ENCODE peak calls at places on chromosome 20, in nine cellular contexts. C, R, P, V, S, Y, A, U and E are unnamed samples.

GRCh38 chr20:259991-260390 is 2.5 kb downstream of the DEFB132 start:
- DNase-seq in U (no peak), R (no peak), S (peak; percentile 69), C (no peak), V (no peak), Y (no peak), P (no peak), A (no peak), E (no peak)

GRCh38 chr20:59081036-59081435 is 38.5 kb upstream of the PRELID3B start:
- DNase-seq in A (no peak), C (no peak), R (no peak), P (no peak), U (no peak), S (no peak), V (no peak), Y (no peak), E (no peak)

GRCh38 chr20:13008761-13009681 is at the start of gene SPTLC3:
- DNase-seq in V (peak; percentile 57), S (peak; percentile 28), P (peak; percentile 55), C (peak; percentile 33), A (peak; percentile 26), R (peak; percentile 40), Y (no peak), U (peak; percentile 66), E (no peak)

GRCh38 chr20:34566978-34567884 is 8.7 kb downstream of the MAP1LC3A start:
- DNase-seq in A (no peak), C (no peak), U (no peak), P (peak; percentile 2), V (no peak), S (no peak), R (no peak), Y (no peak), E (no peak)

GRCh38 chr20:59748555-59749292 is 144.4 kb downstream of the PHACTR3 start:
- DNase-seq in S (no peak), A (no peak), U (peak; percentile 2), Y (no peak), R (no peak), V (peak; percentile 22), C (peak; percentile 3), P (no peak), E (no peak)

GRCh38 chr20:61933481-61933950 is 132.2 kb downstream of the TAF4 start:
- DNase-seq in P (peak; percentile 27), U (no peak), S (no peak), C (no peak), V (no peak), A (no peak), R (no peak), Y (peak; percentile 77), E (no peak)

GRCh38 chr20:58130574-58130973 is 97.9 kb downstream of the ANKRD60 start:
- DNase-seq in Y (peak; percentile 66), V (no peak), R (no peak), P (no peak), S (no peak), A (no peak), U (no peak), C (no peak), E (no peak)

GRCh38 chr20:24705486-24705885 is 236.1 kb downstream of the SYNDIG1 start:
- DNase-seq in S (no peak), C (peak; percentile 6), P (no peak), U (no peak), A (no peak), V (no peak), Y (no peak), R (no peak), E (no peak)

GRCh38 chr20:51494241-51495110 is 48.0 kb downstream of the NFATC2 start:
- DNase-seq in R (peak; percentile 57), P (no peak), A (no peak), Y (peak; percentile 80), V (no peak), U (no peak), S (no peak), C (no peak), E (no peak)

GRCh38 chr20:63691711-63692435 is 4.6 kb upstream of the TNFRSF6B start:
- DNase-seq in A (no peak), U (no peak), V (no peak), C (no peak), R (no peak), P (no peak), Y (no peak), S (no peak), E (no peak)

GRCh38 chr20:2093200-2093781 is 8.3 kb upstream of the STK35 start:
- DNase-seq in U (peak; percentile 5), P (no peak), R (peak; percentile 63), Y (no peak), A (no peak), S (no peak), C (no peak), V (peak; percentile 17), E (no peak)
- TF ChIP-seq CTCF in U (peak; percentile 44), P (peak; percentile 27), R (peak; percentile 69), Y (no peak), A (no peak), S (peak; percentile 77), C (peak; percentile 57), V (peak; percentile 66), E (no peak)

GRCh38 chr20:3786126-3786484 is 435 bp downstream of the CENPB start:
- DNase-seq in C (peak; percentile 67), U (peak; percentile 66), V (peak; percentile 70), A (peak; percentile 58), Y (peak; percentile 91), S (peak; percentile 70), R (peak; percentile 59), P (no peak), E (no peak)
- TF ChIP-seq CTCF in C (no peak), U (no peak), V (no peak), A (no peak), Y (no peak), S (no peak), R (no peak), P (no peak), E (no peak)

GRCh38 chr20:46583411-46584214 is 33.2 kb upstream of the OCSTAMP start:
- DNase-seq in S (peak; percentile 82), P (no peak), R (no peak), C (no peak), Y (peak; percentile 61), V (no peak), A (no peak), U (no peak), E (no peak)

GRCh38 chr20:46584508-46584907 is 34.1 kb upstream of the OCSTAMP start:
- DNase-seq in P (no peak), C (no peak), Y (no peak), V (no peak), U (no peak), S (no peak), A (no peak), R (no peak), E (no peak)

GRCh38 chr20:46581386-46581785 is 30.9 kb upstream of the OCSTAMP start:
- DNase-seq in V (no peak), U (no peak), R (no peak), S (no peak), A (no peak), P (no peak), Y (peak; percentile 32), C (no peak), E (no peak)

GRCh38 chr20:46580613-46581012 is 30.2 kb upstream of the OCSTAMP start:
- DNase-seq in Y (peak; percentile 7), C (no peak), U (no peak), S (no peak), V (no peak), R (no peak), A (no peak), P (no peak), E (no peak)

GRCh38 chr20:46582648-46583047 is 32.2 kb upstream of the OCSTAMP start:
- DNase-seq in C (no peak), A (no peak), S (no peak), V (no peak), P (no peak), U (no peak), Y (peak; percentile 17), R (no peak), E (no peak)
- TF ChIP-seq CTCF in C (no peak), A (no peak), S (no peak), V (no peak), P (no peak), U (no peak), Y (no peak), R (no peak), E (no peak)

GRCh38 chr20:45303586-45304463 is 2.8 kb upstream of the RBPJL start:
- DNase-seq in P (no peak), U (no peak), C (no peak), V (no peak), S (peak; percentile 65), R (peak; percentile 49), A (no peak), Y (no peak), E (no peak)

GRCh38 chr20:45301824-45302251 is 4.8 kb upstream of the RBPJL start:
- DNase-seq in V (no peak), S (peak; percentile 79), C (no peak), P (no peak), R (peak; percentile 38), Y (no peak), A (no peak), U (no peak), E (no peak)

GRCh38 chr20:45297786-45298497 is 8.7 kb upstream of the RBPJL start:
- DNase-seq in A (no peak), Y (peak; percentile 84), V (no peak), P (no peak), U (no peak), R (no peak), C (no peak), S (no peak), E (no peak)

GRCh38 chr20:45299786-45300185 is 6.9 kb upstream of the RBPJL start:
- DNase-seq in U (no peak), A (no peak), P (no peak), R (no peak), S (no peak), C (no peak), V (no peak), Y (no peak), E (no peak)

DNA sequence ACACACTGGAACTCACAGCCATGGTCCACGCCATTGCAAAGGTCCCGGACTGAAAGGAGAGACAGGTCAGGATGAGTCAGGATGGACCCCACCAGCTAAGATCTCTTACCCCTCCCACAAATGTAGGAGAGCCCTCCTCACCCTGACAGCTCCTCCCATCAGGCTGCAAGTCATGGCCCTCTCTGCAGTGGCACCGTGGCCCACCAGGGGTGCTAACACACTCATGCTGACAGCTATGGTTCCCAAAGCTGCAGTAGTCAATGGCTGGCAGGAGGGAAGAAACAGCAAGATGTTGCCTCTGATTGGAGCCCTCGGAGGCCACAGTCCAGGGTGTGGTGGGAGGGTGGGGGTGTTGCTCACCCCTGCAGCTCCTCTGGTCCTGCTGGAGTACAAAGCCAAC is 5.7 kb upstream of the RBPJL start:
- DNase-seq in Y (peak; percentile 76), P (no peak), C (peak; percentile 36), R (peak; percentile 78), V (peak; percentile 28), A (no peak), U (no peak), S (peak; percentile 79), E (no peak)
- TF ChIP-seq CTCF in Y (no peak), P (no peak), C (peak; percentile 60), R (peak; percentile 47), V (peak; percentile 48), A (no peak), U (peak; percentile 51), S (peak; percentile 60), E (no peak)